ENCODE peak calls at places on chromosomes 2 and 18, in nine cellular contexts. I, G, V, L, O, U, R, X and T are unnamed samples.

GRCh38 chr2:156339110-156339847 is 6.8 kb upstream of the NR4A2 start:
- DNase-seq in L (no peak), V (no peak), G (no peak), U (no peak), X (peak; percentile 93), R (no peak), I (no peak), O (no peak), T (no peak)

GRCh38 chr18:59743561-59743960 is 46.3 kb upstream of the CCBE1 start:
- DNase-seq in L (no peak), O (peak; percentile 67), X (no peak), G (no peak), R (no peak), U (no peak), V (no peak), I (no peak), T (no peak)

GRCh38 chr2:232229917-232230310 is 148.6 kb upstream of the ALPP start:
- DNase-seq in U (peak; percentile 50), O (no peak), I (no peak), V (no peak), G (no peak), R (no peak), L (no peak), X (no peak), T (no peak)

GRCh38 chr18:69233465-69234054 is 167.1 kb upstream of the DOK6 start:
- DNase-seq in I (no peak), R (no peak), O (peak; percentile 20), V (no peak), L (no peak), X (no peak), U (no peak), G (no peak), T (no peak)

GRCh38 chr2:120856421-120856862 is 120.8 kb downstream of the GLI2 start:
- DNase-seq in G (no peak), L (no peak), R (no peak), V (no peak), I (no peak), O (peak; percentile 63), X (no peak), U (peak; percentile 95), T (no peak)

GRCh38 chr2:178756343-178756742 is 50.9 kb downstream of the TTN start:
- DNase-seq in G (no peak), O (no peak), L (no peak), R (no peak), I (no peak), X (no peak), U (no peak), V (no peak), T (no peak)

GRCh38 chr2:69559696-69560482 is 83.7 kb downstream of the AAK1 start:
- DNase-seq in X (peak; percentile 66), R (no peak), U (peak; percentile 94), I (no peak), V (no peak), G (peak; percentile 26), L (no peak), O (peak; percentile 62), T (no peak)

GRCh38 chr2:131036696-131037397 is 56.4 kb downstream of the FAM168B start:
- DNase-seq in U (no peak), X (no peak), L (no peak), V (no peak), R (no peak), O (no peak), G (no peak), I (no peak), T (no peak)

GRCh38 chr2:233400961-233401360 is 46.7 kb downstream of the DGKD start:
- DNase-seq in U (no peak), V (no peak), O (no peak), G (no peak), L (no peak), I (no peak), R (no peak), X (no peak), T (no peak)

GRCh38 chr2:43210125-43210466 is 16.3 kb downstream of the ZFP36L2 start:
- DNase-seq in V (no peak), I (no peak), R (no peak), L (no peak), U (no peak), G (no peak), O (no peak), X (no peak), T (no peak)

GRCh38 chr2:43214253-43214652 is 12.2 kb downstream of the ZFP36L2 start:
- DNase-seq in G (no peak), X (no peak), I (no peak), L (no peak), V (no peak), U (peak; percentile 53), R (no peak), O (no peak), T (no peak)

GRCh38 chr2:43210467-43211303 is 15.7 kb downstream of the ZFP36L2 start:
- DNase-seq in I (peak; percentile 61), V (no peak), X (no peak), L (no peak), U (no peak), R (peak; percentile 61), O (peak; percentile 92), G (no peak), T (peak; percentile 72)

GRCh38 chr2:43212931-43213330 is 13.5 kb downstream of the ZFP36L2 start:
- DNase-seq in V (no peak), R (peak; percentile 66), X (no peak), G (no peak), U (no peak), L (no peak), I (peak; percentile 60), O (no peak), T (peak; percentile 47)

GRCh38 chr2:43212216-43212828 is 14.1 kb downstream of the ZFP36L2 start:
- DNase-seq in U (no peak), G (no peak), V (no peak), O (no peak), L (no peak), X (no peak), R (no peak), I (no peak), T (no peak)
- H3K27ac ChIP-seq in U (no peak overlapping the region), G (no peak overlapping the region), V (no peak overlapping the region), O (no peak overlapping the region), L (peak overlapping the region; percentile 19), X (no peak overlapping the region), R (no peak overlapping the region), I (no peak overlapping the region), T (no peak overlapping the region)

DNA sequence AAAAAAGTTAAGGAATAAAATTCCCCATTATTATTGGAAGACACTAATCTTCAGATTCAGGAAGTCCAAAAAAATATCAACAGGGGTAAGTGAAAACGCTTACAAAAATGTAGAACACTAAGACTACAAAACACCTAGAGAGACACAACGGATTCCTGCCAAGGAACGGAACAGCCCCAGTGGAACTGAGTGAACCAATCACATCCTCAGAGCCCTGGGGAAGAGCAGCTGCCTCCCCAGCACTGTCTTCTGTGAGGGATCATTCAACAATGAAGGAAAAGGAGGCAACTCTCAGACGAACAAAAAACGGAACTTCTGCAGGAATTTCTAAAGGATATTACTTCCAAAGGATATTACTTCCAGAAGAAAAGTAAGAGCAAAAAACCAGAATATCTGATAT is 82.0 kb downstream of the HDAC4 start:
- DNase-seq in G (no peak), X (no peak), O (peak; percentile 20), R (peak; percentile 20), U (no peak), I (peak; percentile 13), V (no peak), L (peak; percentile 46), T (no peak)
- H3K4me3 ChIP-seq in G (no peak overlapping the region), X (peak overlapping the region; percentile 56), O (no peak overlapping the region), R (peak overlapping the region; percentile 54), U (no peak overlapping the region), I (peak overlapping the region; percentile 43), V (peak overlapping the region; percentile 42), L (peak overlapping the region; percentile 43), T (peak overlapping the region; percentile 56)

GRCh38 chr18:35142270-35142605 is 98.6 kb upstream of the ZNF397 start:
- DNase-seq in R (no peak), L (no peak), V (no peak), U (no peak), O (no peak), X (no peak), G (no peak), I (no peak), T (no peak)
- H3K27ac ChIP-seq in R (no peak overlapping the region), L (no peak overlapping the region), V (no peak overlapping the region), U (no peak overlapping the region), O (no peak overlapping the region), X (no peak overlapping the region), G (no peak overlapping the region), I (no peak overlapping the region), T (no peak overlapping the region)

DNA sequence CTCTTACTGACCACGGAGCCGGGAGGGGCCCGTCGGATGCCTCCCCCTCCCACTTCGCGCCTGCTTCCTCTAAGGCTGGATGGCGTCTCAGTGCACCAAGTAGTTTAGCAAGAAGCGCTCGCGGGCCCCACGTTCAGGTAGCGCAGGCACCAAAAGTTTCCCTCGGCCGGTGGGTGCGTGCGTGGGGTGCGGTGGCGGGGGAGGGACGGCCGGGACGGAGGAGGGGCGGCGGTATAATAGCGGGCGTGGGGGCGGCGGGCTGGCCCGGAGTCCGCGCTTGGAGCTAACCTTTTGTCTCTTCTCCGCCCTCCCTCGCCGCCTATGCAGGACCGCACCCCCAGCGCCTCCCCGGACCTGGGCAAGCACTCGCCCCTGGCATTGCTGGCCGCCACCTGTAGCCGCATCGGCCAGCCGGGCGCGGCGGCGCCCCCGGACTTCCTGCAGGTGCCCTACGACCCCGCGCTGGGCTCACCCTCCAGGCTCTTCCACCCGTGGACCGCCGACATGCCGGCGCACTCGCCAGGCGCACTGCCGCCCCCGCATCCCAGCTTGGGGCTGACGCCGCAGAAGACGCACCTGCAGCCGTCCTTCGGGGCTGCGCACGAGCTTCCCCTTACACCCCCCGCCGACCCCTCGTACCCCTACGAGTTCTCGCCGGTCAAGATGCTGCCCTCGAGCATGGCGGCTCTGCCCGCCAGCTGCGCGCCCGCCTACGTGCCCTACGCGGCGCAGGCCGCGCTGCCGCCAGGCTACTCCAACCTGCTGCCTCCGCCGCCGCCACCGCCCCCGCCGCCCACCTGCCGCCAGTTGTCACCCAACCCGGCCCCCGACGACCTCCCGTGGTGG is 1.0 kb downstream of the SP5 start:
- DNase-seq in R (no peak), X (no peak), V (no peak), O (no peak), I (no peak), L (no peak), U (peak; percentile 72), G (peak; percentile 25), T (no peak)
- H3K4me3 ChIP-seq in R (peak overlapping the region; percentile 55), X (peak overlapping the region; percentile 59), V (peak overlapping the region; percentile 44), O (no peak overlapping the region), I (peak overlapping the region; percentile 59), L (peak overlapping the region; percentile 70), U (peak overlapping the region; percentile 60), G (no peak overlapping the region), T (peak overlapping the region; percentile 69)